ENCODE peak calls at places on chromosomes 12 and 14, in six cellular contexts. I is right atrium auricular region, Q is sigmoid colon, O is ascending aorta, D is adrenal gland, Z is HAP-1. N is an unnamed sample. For H3K4me1 and H3K27me3, the result is how much of the 10 kb centered on the place peaks cover.

GRCh38 chr12:127509066-127509778 is 757.7 kb upstream of the TMEM132C start:
- DNase-seq in D (no peak), Z (no peak), O (no peak), Q (no peak), I (no peak), N (no peak)

GRCh38 chr12:25186788-25187397 is 8.1 kb downstream of the DNAI7 start:
- DNase-seq in O (no peak), Z (no peak), I (no peak), D (no peak), Q (no peak), N (no peak)

GRCh38 chr14:42224053-42224888 is 617.6 kb downstream of the LRFN5 start:
- DNase-seq in I (peak), D (peak), Z (peak), O (no peak), Q (no peak), N (peak)

GRCh38 chr14:74382231-74382630 is 34.0 kb downstream of the VRTN start:
- DNase-seq in D (no peak), Z (no peak), I (no peak), Q (no peak), O (no peak), N (no peak)

GRCh38 chr14:52031781-52032180 is 37.1 kb downstream of the NID2 start:
- DNase-seq in D (peak), Z (no peak), Q (no peak), I (no peak), O (peak), N (peak)

GRCh38 chr14:95428557-95428956 is 87.9 kb downstream of the SYNE3 start:
- DNase-seq in O (no peak), D (no peak), Z (no peak), I (no peak), Q (no peak), N (no peak)

GRCh38 chr14:83556746-83557460 is 1973.0 kb upstream of the FLRT2 start:
- DNase-seq in Z (no peak), D (no peak), O (no peak), Q (no peak), I (no peak), N (no peak)

GRCh38 chr14:21106506-21107359 is 5.9 kb downstream of the TMEM253 start:
- DNase-seq in O (peak), D (peak), Z (peak), Q (peak), I (peak), N (peak)

GRCh38 chr12:32896438-32897275 is at the start of gene PKP2:
- DNase-seq in I (no peak), D (peak), O (no peak), Q (no peak), Z (peak), N (peak)

DNA sequence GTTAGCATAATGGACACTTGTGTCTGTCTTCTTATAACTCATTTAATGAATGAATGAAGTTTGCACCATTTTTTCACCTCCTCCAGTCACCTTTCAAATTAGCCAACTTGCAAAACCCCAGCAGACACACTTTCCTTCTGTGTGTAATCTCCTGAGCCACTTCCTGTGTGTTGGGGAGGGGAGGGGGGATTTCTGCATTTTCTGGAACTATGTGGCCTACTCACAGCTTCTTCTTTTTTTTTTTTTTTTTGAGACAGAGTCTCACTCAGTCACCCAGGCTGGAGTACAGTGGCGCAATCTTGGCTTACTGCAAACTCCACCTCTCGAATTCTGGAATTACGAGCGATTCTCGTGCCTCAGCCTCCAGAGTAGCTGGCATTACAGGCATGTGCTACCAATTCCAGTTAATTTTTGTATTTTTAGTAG is 4.1 kb upstream of the SERPINA1 start:
- DNase-seq in I (peak), Z (no peak), O (peak), D (peak), Q (peak), N (no peak)
- H3K4me1 ChIP-seq in I (under half), Z (under half), O (under half), D (under half), Q (under half), N (under half)

DNA sequence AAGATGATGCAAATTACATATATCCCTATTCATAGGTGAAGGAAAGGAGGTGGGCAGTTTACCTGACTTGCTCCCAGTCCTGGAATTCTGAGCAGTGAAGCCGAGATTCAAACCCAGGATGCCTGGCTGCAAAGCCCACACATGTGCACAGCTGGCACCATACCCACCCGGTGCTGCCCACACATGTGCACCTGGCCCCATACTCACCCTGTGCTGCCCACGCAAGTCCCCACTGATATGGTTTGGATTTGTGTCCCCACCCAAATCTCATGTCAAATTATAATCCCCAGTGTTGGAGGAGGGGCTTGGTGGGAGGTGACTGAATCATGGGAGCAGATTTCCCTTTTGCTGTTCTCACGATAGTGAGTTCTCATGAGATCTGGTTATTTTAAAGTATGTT is 179.2 kb upstream of the C14orf180 start:
- DNase-seq in D (no peak), Z (no peak), Q (no peak), I (peak), O (peak), N (no peak)
- H3K27me3 ChIP-seq in D (under half), Z (under half), Q (under half), I (under half), O (under half), N (under half)

DNA sequence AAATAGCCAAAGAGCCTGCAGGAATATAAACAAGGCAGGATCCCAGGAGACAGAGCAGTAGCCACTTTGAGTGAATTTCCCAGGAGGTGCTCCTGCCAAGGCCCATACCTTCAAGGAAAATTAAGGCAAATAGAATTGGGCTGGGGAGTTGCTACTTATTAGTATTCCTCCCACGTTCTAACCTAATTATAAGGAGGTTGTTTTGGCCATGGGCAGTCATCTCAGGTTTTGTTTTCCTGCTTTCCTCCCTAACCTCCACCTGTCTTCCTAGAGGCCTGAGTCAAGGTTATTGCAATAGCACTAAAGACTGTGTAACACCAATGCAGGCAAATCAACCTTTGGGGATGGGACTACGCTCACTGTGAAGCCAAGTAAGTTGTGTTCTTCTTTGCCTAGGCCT is 73.1 kb downstream of the DAD1 start:
- DNase-seq in O (no peak), Q (no peak), Z (no peak), D (no peak), I (no peak), N (no peak)
- H3K4me3 ChIP-seq in O (no peak), Q (no peak), Z (no peak), D (no peak), I (no peak), N (no peak)

GRCh38 chr12:95625012-95625411 is 73.7 kb upstream of the USP44 start:
- DNase-seq in I (no peak), Q (no peak), D (no peak), O (no peak), Z (no peak), N (no peak)
- H3K4me1 ChIP-seq in I (under half), Q (under half), D (under half), O (under half), Z (under half), N (under half)

GRCh38 chr12:106588771-106589170 is 6.0 kb downstream of the RFX4 start:
- DNase-seq in Z (no peak), I (no peak), O (no peak), Q (no peak), D (no peak), N (no peak)
- H3K27me3 ChIP-seq in Z (under half), I (under half), O (under half), Q (half or more), D (half or more), N (half or more)

GRCh38 chr12:26197832-26198231 is 2.5 kb downstream of the SSPN start:
- DNase-seq in Q (no peak), O (no peak), D (peak), Z (no peak), I (no peak), N (no peak)

GRCh38 chr12:26195641-26196423 is 459 bp downstream of the SSPN start:
- DNase-seq in Z (no peak), D (peak), O (peak), I (peak), Q (peak), N (peak)

GRCh38 chr12:26193539-26193938 is 1.8 kb upstream of the SSPN start:
- DNase-seq in Q (no peak), O (no peak), Z (no peak), I (no peak), D (no peak), N (no peak)

GRCh38 chr12:26196424-26196722 is 1.0 kb downstream of the SSPN start:
- DNase-seq in Z (no peak), I (no peak), O (no peak), Q (no peak), D (no peak), N (no peak)

GRCh38 chr12:26195250-26195640 is at the start of gene SSPN:
- DNase-seq in Z (no peak), D (peak), Q (peak), O (peak), I (peak), N (peak)
- H3K4me3 ChIP-seq in Z (no peak), D (peak), Q (peak), O (peak), I (peak), N (peak)